ENCODE peak calls at places on chromosomes 4 and X, in eight cellular contexts. One of them, this sample, is unnamed.

GRCh38 chr4:47213539-47213938 is 182.2 kb downstream of the GABRB1 start:
- DNase-seq in tibial artery: no peak
- DNase-seq in M059J: no peak
- DNase-seq in amniotic stem cell: no peak
- DNase-seq in NCI-H2081 treated with DMSO at 0.1 percent for 48 hours: no peak
- DNase-seq in activated CD8-positive, alpha-beta T cell treated with anti-CD3 and anti-CD28 coated beads, Interleukin-2, amount 10 ng/mL, durations not matched to agents 7 days and 5 days: no peak
- DNase-seq in NCI-H1092 treated with DMSO at 0.1 percent for 48 hours: no peak
- DNase-seq in choroid plexus epithelial cell: peak
- DNase-seq in this sample: no peak

GRCh38 chrX:22629105-22629725 is 356.5 kb downstream of the CBLL2 start:
- DNase-seq in amniotic stem cell: no peak
- DNase-seq in tibial artery: no peak
- DNase-seq in activated CD8-positive, alpha-beta T cell treated with anti-CD3 and anti-CD28 coated beads, Interleukin-2, amount 10 ng/mL, durations not matched to agents 7 days and 5 days: no peak
- DNase-seq in choroid plexus epithelial cell: peak
- DNase-seq in M059J: peak
- DNase-seq in NCI-H1092 treated with DMSO at 0.1 percent for 48 hours: no peak
- DNase-seq in NCI-H2081 treated with DMSO at 0.1 percent for 48 hours: no peak
- DNase-seq in this sample: no peak

GRCh38 chrX:48493890-48494364 is 14.9 kb upstream of the PORCN start:
- DNase-seq in M059J: peak
- DNase-seq in tibial artery: no peak
- DNase-seq in NCI-H2081 treated with DMSO at 0.1 percent for 48 hours: no peak
- DNase-seq in NCI-H1092 treated with DMSO at 0.1 percent for 48 hours: peak
- DNase-seq in choroid plexus epithelial cell: peak
- DNase-seq in amniotic stem cell: no peak
- DNase-seq in activated CD8-positive, alpha-beta T cell treated with anti-CD3 and anti-CD28 coated beads, Interleukin-2, amount 10 ng/mL, durations not matched to agents 7 days and 5 days: no peak
- DNase-seq in this sample: no peak

GRCh38 chr4:73499996-73500765 is 18.6 kb downstream of the AFM start:
- DNase-seq in activated CD8-positive, alpha-beta T cell treated with anti-CD3 and anti-CD28 coated beads, Interleukin-2, amount 10 ng/mL, durations not matched to agents 7 days and 5 days: no peak
- DNase-seq in tibial artery: no peak
- DNase-seq in choroid plexus epithelial cell: peak
- DNase-seq in amniotic stem cell: no peak
- DNase-seq in NCI-H1092 treated with DMSO at 0.1 percent for 48 hours: no peak
- DNase-seq in M059J: peak
- DNase-seq in NCI-H2081 treated with DMSO at 0.1 percent for 48 hours: no peak
- DNase-seq in this sample: no peak

GRCh38 chrX:17390325-17390992 is 15.5 kb downstream of the NHS start:
- DNase-seq in activated CD8-positive, alpha-beta T cell treated with anti-CD3 and anti-CD28 coated beads, Interleukin-2, amount 10 ng/mL, durations not matched to agents 7 days and 5 days: no peak
- DNase-seq in choroid plexus epithelial cell: peak
- DNase-seq in NCI-H2081 treated with DMSO at 0.1 percent for 48 hours: no peak
- DNase-seq in M059J: peak
- DNase-seq in tibial artery: no peak
- DNase-seq in NCI-H1092 treated with DMSO at 0.1 percent for 48 hours: no peak
- DNase-seq in amniotic stem cell: no peak
- DNase-seq in this sample: no peak

GRCh38 chr4:142091691-142092182 is 455.4 kb downstream of the IL15 start:
- DNase-seq in M059J: peak
- DNase-seq in amniotic stem cell: no peak
- DNase-seq in NCI-H1092 treated with DMSO at 0.1 percent for 48 hours: no peak
- DNase-seq in NCI-H2081 treated with DMSO at 0.1 percent for 48 hours: no peak
- DNase-seq in choroid plexus epithelial cell: peak
- DNase-seq in activated CD8-positive, alpha-beta T cell treated with anti-CD3 and anti-CD28 coated beads, Interleukin-2, amount 10 ng/mL, durations not matched to agents 7 days and 5 days: no peak
- DNase-seq in tibial artery: peak
- DNase-seq in this sample: no peak

GRCh38 chrX:48908600-48908999 is 2.8 kb downstream of the SLC35A2 start:
- DNase-seq in activated CD8-positive, alpha-beta T cell treated with anti-CD3 and anti-CD28 coated beads, Interleukin-2, amount 10 ng/mL, durations not matched to agents 7 days and 5 days: no peak
- DNase-seq in NCI-H2081 treated with DMSO at 0.1 percent for 48 hours: no peak
- DNase-seq in tibial artery: no peak
- DNase-seq in NCI-H1092 treated with DMSO at 0.1 percent for 48 hours: no peak
- DNase-seq in M059J: no peak
- DNase-seq in amniotic stem cell: no peak
- DNase-seq in choroid plexus epithelial cell: no peak
- DNase-seq in this sample: no peak

GRCh38 chr4:2413821-2414610 is 4.4 kb downstream of the ZFYVE28 start:
- DNase-seq in choroid plexus epithelial cell: no peak
- DNase-seq in M059J: peak
- DNase-seq in NCI-H1092 treated with DMSO at 0.1 percent for 48 hours: no peak
- DNase-seq in NCI-H2081 treated with DMSO at 0.1 percent for 48 hours: no peak
- DNase-seq in tibial artery: no peak
- DNase-seq in activated CD8-positive, alpha-beta T cell treated with anti-CD3 and anti-CD28 coated beads, Interleukin-2, amount 10 ng/mL, durations not matched to agents 7 days and 5 days: peak
- DNase-seq in amniotic stem cell: no peak
- DNase-seq in this sample: no peak

GRCh38 chr4:190016369-190017289 is 10.4 kb downstream of the FRG2 start:
- DNase-seq in NCI-H2081 treated with DMSO at 0.1 percent for 48 hours: no peak
- DNase-seq in amniotic stem cell: no peak
- DNase-seq in tibial artery: no peak
- DNase-seq in M059J: no peak
- DNase-seq in activated CD8-positive, alpha-beta T cell treated with anti-CD3 and anti-CD28 coated beads, Interleukin-2, amount 10 ng/mL, durations not matched to agents 7 days and 5 days: no peak
- DNase-seq in choroid plexus epithelial cell: no peak
- DNase-seq in NCI-H1092 treated with DMSO at 0.1 percent for 48 hours: no peak
- DNase-seq in this sample: no peak

GRCh38 chr4:2341261-2341841 is 77.1 kb downstream of the ZFYVE28 start:
- DNase-seq in tibial artery: no peak
- DNase-seq in M059J: no peak
- DNase-seq in NCI-H2081 treated with DMSO at 0.1 percent for 48 hours: no peak
- DNase-seq in activated CD8-positive, alpha-beta T cell treated with anti-CD3 and anti-CD28 coated beads, Interleukin-2, amount 10 ng/mL, durations not matched to agents 7 days and 5 days: peak
- DNase-seq in amniotic stem cell: no peak
- DNase-seq in choroid plexus epithelial cell: no peak
- DNase-seq in NCI-H1092 treated with DMSO at 0.1 percent for 48 hours: no peak
- DNase-seq in this sample: peak

GRCh38 chrX:144601010-144601409 is 646.3 kb upstream of the SPANXN1 start:
- DNase-seq in choroid plexus epithelial cell: no peak
- DNase-seq in tibial artery: no peak
- DNase-seq in NCI-H2081 treated with DMSO at 0.1 percent for 48 hours: no peak
- DNase-seq in M059J: no peak
- DNase-seq in amniotic stem cell: no peak
- DNase-seq in activated CD8-positive, alpha-beta T cell treated with anti-CD3 and anti-CD28 coated beads, Interleukin-2, amount 10 ng/mL, durations not matched to agents 7 days and 5 days: no peak
- DNase-seq in NCI-H1092 treated with DMSO at 0.1 percent for 48 hours: no peak
- DNase-seq in this sample: no peak

GRCh38 chrX:15913161-15913560 is 58.5 kb upstream of the AP1S2 start:
- DNase-seq in tibial artery: no peak
- DNase-seq in activated CD8-positive, alpha-beta T cell treated with anti-CD3 and anti-CD28 coated beads, Interleukin-2, amount 10 ng/mL, durations not matched to agents 7 days and 5 days: no peak
- DNase-seq in M059J: no peak
- DNase-seq in amniotic stem cell: no peak
- DNase-seq in NCI-H2081 treated with DMSO at 0.1 percent for 48 hours: no peak
- DNase-seq in choroid plexus epithelial cell: no peak
- DNase-seq in NCI-H1092 treated with DMSO at 0.1 percent for 48 hours: no peak
- DNase-seq in this sample: no peak

GRCh38 chr4:68700152-68700551 is 29.7 kb upstream of the UGT2B15 start:
- DNase-seq in amniotic stem cell: no peak
- DNase-seq in M059J: no peak
- DNase-seq in NCI-H2081 treated with DMSO at 0.1 percent for 48 hours: no peak
- DNase-seq in tibial artery: no peak
- DNase-seq in activated CD8-positive, alpha-beta T cell treated with anti-CD3 and anti-CD28 coated beads, Interleukin-2, amount 10 ng/mL, durations not matched to agents 7 days and 5 days: no peak
- DNase-seq in NCI-H1092 treated with DMSO at 0.1 percent for 48 hours: no peak
- DNase-seq in choroid plexus epithelial cell: no peak
- DNase-seq in this sample: no peak

GRCh38 chrX:16445166-16445752 is 204.7 kb upstream of the S100G start:
- DNase-seq in NCI-H2081 treated with DMSO at 0.1 percent for 48 hours: no peak
- DNase-seq in activated CD8-positive, alpha-beta T cell treated with anti-CD3 and anti-CD28 coated beads, Interleukin-2, amount 10 ng/mL, durations not matched to agents 7 days and 5 days: peak
- DNase-seq in amniotic stem cell: no peak
- DNase-seq in choroid plexus epithelial cell: peak
- DNase-seq in tibial artery: no peak
- DNase-seq in NCI-H1092 treated with DMSO at 0.1 percent for 48 hours: peak
- DNase-seq in M059J: peak
- DNase-seq in this sample: no peak

GRCh38 chrX:23168291-23168690 is 166.4 kb upstream of the PTCHD1 start:
- DNase-seq in NCI-H2081 treated with DMSO at 0.1 percent for 48 hours: no peak
- DNase-seq in M059J: no peak
- DNase-seq in NCI-H1092 treated with DMSO at 0.1 percent for 48 hours: no peak
- DNase-seq in amniotic stem cell: no peak
- DNase-seq in choroid plexus epithelial cell: no peak
- DNase-seq in activated CD8-positive, alpha-beta T cell treated with anti-CD3 and anti-CD28 coated beads, Interleukin-2, amount 10 ng/mL, durations not matched to agents 7 days and 5 days: no peak
- DNase-seq in tibial artery: no peak
- DNase-seq in this sample: no peak

GRCh38 chr4:128596115-128596514 is 213.4 kb upstream of the JADE1 start:
- DNase-seq in choroid plexus epithelial cell: no peak
- DNase-seq in activated CD8-positive, alpha-beta T cell treated with anti-CD3 and anti-CD28 coated beads, Interleukin-2, amount 10 ng/mL, durations not matched to agents 7 days and 5 days: no peak
- DNase-seq in amniotic stem cell: no peak
- DNase-seq in NCI-H1092 treated with DMSO at 0.1 percent for 48 hours: no peak
- DNase-seq in tibial artery: no peak
- DNase-seq in M059J: no peak
- DNase-seq in NCI-H2081 treated with DMSO at 0.1 percent for 48 hours: no peak
- DNase-seq in this sample: no peak

GRCh38 chrX:139691843-139692505 is 16.0 kb downstream of the MCF2 start:
- DNase-seq in tibial artery: no peak
- DNase-seq in choroid plexus epithelial cell: no peak
- DNase-seq in NCI-H2081 treated with DMSO at 0.1 percent for 48 hours: no peak
- DNase-seq in M059J: peak
- DNase-seq in NCI-H1092 treated with DMSO at 0.1 percent for 48 hours: no peak
- DNase-seq in activated CD8-positive, alpha-beta T cell treated with anti-CD3 and anti-CD28 coated beads, Interleukin-2, amount 10 ng/mL, durations not matched to agents 7 days and 5 days: no peak
- DNase-seq in amniotic stem cell: no peak
- DNase-seq in this sample: no peak

GRCh38 chr4:184932343-184932742 is 85.9 kb upstream of the HELT start:
- DNase-seq in choroid plexus epithelial cell: no peak
- DNase-seq in M059J: no peak
- DNase-seq in NCI-H2081 treated with DMSO at 0.1 percent for 48 hours: no peak
- DNase-seq in NCI-H1092 treated with DMSO at 0.1 percent for 48 hours: no peak
- DNase-seq in tibial artery: no peak
- DNase-seq in activated CD8-positive, alpha-beta T cell treated with anti-CD3 and anti-CD28 coated beads, Interleukin-2, amount 10 ng/mL, durations not matched to agents 7 days and 5 days: no peak
- DNase-seq in amniotic stem cell: no peak
- DNase-seq in this sample: no peak

GRCh38 chr4:182928061-182928460 is 10.9 kb upstream of the DCTD start:
- DNase-seq in tibial artery: no peak
- DNase-seq in choroid plexus epithelial cell: no peak
- DNase-seq in M059J: no peak
- DNase-seq in NCI-H1092 treated with DMSO at 0.1 percent for 48 hours: peak
- DNase-seq in NCI-H2081 treated with DMSO at 0.1 percent for 48 hours: no peak
- DNase-seq in amniotic stem cell: no peak
- DNase-seq in activated CD8-positive, alpha-beta T cell treated with anti-CD3 and anti-CD28 coated beads, Interleukin-2, amount 10 ng/mL, durations not matched to agents 7 days and 5 days: peak
- DNase-seq in this sample: no peak

GRCh38 chr4:105765690-105766407 is 57.3 kb downstream of the GSTCD start:
- DNase-seq in tibial artery: no peak
- DNase-seq in amniotic stem cell: peak
- DNase-seq in choroid plexus epithelial cell: peak
- DNase-seq in NCI-H2081 treated with DMSO at 0.1 percent for 48 hours: no peak
- DNase-seq in M059J: peak
- DNase-seq in activated CD8-positive, alpha-beta T cell treated with anti-CD3 and anti-CD28 coated beads, Interleukin-2, amount 10 ng/mL, durations not matched to agents 7 days and 5 days: no peak
- DNase-seq in NCI-H1092 treated with DMSO at 0.1 percent for 48 hours: no peak
- DNase-seq in this sample: no peak

GRCh38 chr4:120293341-120293740 is 226.7 kb upstream of the MAD2L1 start:
- DNase-seq in choroid plexus epithelial cell: peak
- DNase-seq in activated CD8-positive, alpha-beta T cell treated with anti-CD3 and anti-CD28 coated beads, Interleukin-2, amount 10 ng/mL, durations not matched to agents 7 days and 5 days: no peak
- DNase-seq in NCI-H1092 treated with DMSO at 0.1 percent for 48 hours: no peak
- DNase-seq in NCI-H2081 treated with DMSO at 0.1 percent for 48 hours: no peak
- DNase-seq in M059J: no peak
- DNase-seq in amniotic stem cell: peak
- DNase-seq in tibial artery: no peak
- DNase-seq in this sample: no peak

GRCh38 chrX:64885850-64886249 is 90.4 kb downstream of the ZC4H2 start:
- DNase-seq in tibial artery: no peak
- DNase-seq in choroid plexus epithelial cell: no peak
- DNase-seq in activated CD8-positive, alpha-beta T cell treated with anti-CD3 and anti-CD28 coated beads, Interleukin-2, amount 10 ng/mL, durations not matched to agents 7 days and 5 days: no peak
- DNase-seq in amniotic stem cell: no peak
- DNase-seq in M059J: no peak
- DNase-seq in NCI-H2081 treated with DMSO at 0.1 percent for 48 hours: no peak
- DNase-seq in NCI-H1092 treated with DMSO at 0.1 percent for 48 hours: no peak
- DNase-seq in this sample: no peak

GRCh38 chr4:176794651-176795050 is 1.9 kb upstream of the VEGFC start:
- DNase-seq in choroid plexus epithelial cell: no peak
- DNase-seq in amniotic stem cell: no peak
- DNase-seq in NCI-H1092 treated with DMSO at 0.1 percent for 48 hours: no peak
- DNase-seq in activated CD8-positive, alpha-beta T cell treated with anti-CD3 and anti-CD28 coated beads, Interleukin-2, amount 10 ng/mL, durations not matched to agents 7 days and 5 days: no peak
- DNase-seq in M059J: no peak
- DNase-seq in tibial artery: no peak
- DNase-seq in NCI-H2081 treated with DMSO at 0.1 percent for 48 hours: no peak
- DNase-seq in this sample: no peak

GRCh38 chr4:12562476-12562875 is 921.7 kb downstream of the RAB28 start:
- DNase-seq in amniotic stem cell: no peak
- DNase-seq in M059J: no peak
- DNase-seq in activated CD8-positive, alpha-beta T cell treated with anti-CD3 and anti-CD28 coated beads, Interleukin-2, amount 10 ng/mL, durations not matched to agents 7 days and 5 days: no peak
- DNase-seq in NCI-H2081 treated with DMSO at 0.1 percent for 48 hours: no peak
- DNase-seq in NCI-H1092 treated with DMSO at 0.1 percent for 48 hours: no peak
- DNase-seq in choroid plexus epithelial cell: no peak
- DNase-seq in tibial artery: no peak
- DNase-seq in this sample: no peak

GRCh38 chr4:178415925-178416324 is 973.7 kb upstream of the AGA start:
- DNase-seq in activated CD8-positive, alpha-beta T cell treated with anti-CD3 and anti-CD28 coated beads, Interleukin-2, amount 10 ng/mL, durations not matched to agents 7 days and 5 days: no peak
- DNase-seq in amniotic stem cell: no peak
- DNase-seq in choroid plexus epithelial cell: no peak
- DNase-seq in tibial artery: no peak
- DNase-seq in NCI-H2081 treated with DMSO at 0.1 percent for 48 hours: no peak
- DNase-seq in NCI-H1092 treated with DMSO at 0.1 percent for 48 hours: no peak
- DNase-seq in M059J: no peak
- DNase-seq in this sample: no peak

GRCh38 chrX:71619193-71619592 is 882 bp upstream of the CXCR3 start:
- DNase-seq in M059J: no peak
- DNase-seq in NCI-H1092 treated with DMSO at 0.1 percent for 48 hours: no peak
- DNase-seq in tibial artery: no peak
- DNase-seq in NCI-H2081 treated with DMSO at 0.1 percent for 48 hours: no peak
- DNase-seq in activated CD8-positive, alpha-beta T cell treated with anti-CD3 and anti-CD28 coated beads, Interleukin-2, amount 10 ng/mL, durations not matched to agents 7 days and 5 days: peak
- DNase-seq in amniotic stem cell: no peak
- DNase-seq in choroid plexus epithelial cell: no peak
- DNase-seq in this sample: no peak

GRCh38 chr4:133776503-133776902 is 425.1 kb downstream of the PABPC4L start:
- DNase-seq in choroid plexus epithelial cell: no peak
- DNase-seq in M059J: no peak
- DNase-seq in NCI-H2081 treated with DMSO at 0.1 percent for 48 hours: no peak
- DNase-seq in activated CD8-positive, alpha-beta T cell treated with anti-CD3 and anti-CD28 coated beads, Interleukin-2, amount 10 ng/mL, durations not matched to agents 7 days and 5 days: no peak
- DNase-seq in tibial artery: no peak
- DNase-seq in amniotic stem cell: no peak
- DNase-seq in NCI-H1092 treated with DMSO at 0.1 percent for 48 hours: no peak
- DNase-seq in this sample: no peak

GRCh38 chr4:140065393-140065792 is 88.6 kb downstream of the MAML3 start:
- DNase-seq in NCI-H1092 treated with DMSO at 0.1 percent for 48 hours: no peak
- DNase-seq in M059J: no peak
- DNase-seq in amniotic stem cell: no peak
- DNase-seq in NCI-H2081 treated with DMSO at 0.1 percent for 48 hours: no peak
- DNase-seq in activated CD8-positive, alpha-beta T cell treated with anti-CD3 and anti-CD28 coated beads, Interleukin-2, amount 10 ng/mL, durations not matched to agents 7 days and 5 days: no peak
- DNase-seq in tibial artery: no peak
- DNase-seq in choroid plexus epithelial cell: no peak
- DNase-seq in this sample: no peak

GRCh38 chr4:168857546-168858314 is 152.3 kb downstream of the CBR4 start:
- DNase-seq in M059J: peak
- DNase-seq in choroid plexus epithelial cell: peak
- DNase-seq in amniotic stem cell: no peak
- DNase-seq in activated CD8-positive, alpha-beta T cell treated with anti-CD3 and anti-CD28 coated beads, Interleukin-2, amount 10 ng/mL, durations not matched to agents 7 days and 5 days: no peak
- DNase-seq in NCI-H2081 treated with DMSO at 0.1 percent for 48 hours: no peak
- DNase-seq in NCI-H1092 treated with DMSO at 0.1 percent for 48 hours: no peak
- DNase-seq in tibial artery: no peak
- DNase-seq in this sample: no peak

GRCh38 chr4:26197018-26197779 is 123.6 kb upstream of the RBPJ start:
- DNase-seq in amniotic stem cell: peak
- DNase-seq in NCI-H1092 treated with DMSO at 0.1 percent for 48 hours: no peak
- DNase-seq in tibial artery: no peak
- DNase-seq in choroid plexus epithelial cell: peak
- DNase-seq in activated CD8-positive, alpha-beta T cell treated with anti-CD3 and anti-CD28 coated beads, Interleukin-2, amount 10 ng/mL, durations not matched to agents 7 days and 5 days: peak
- DNase-seq in NCI-H2081 treated with DMSO at 0.1 percent for 48 hours: no peak
- DNase-seq in M059J: peak
- DNase-seq in this sample: no peak